ENCODE peak calls at places on chromosomes 11 and 22, in nine cellular contexts. One of them, this sample, is unnamed.

GRCh38 chr11:65491614-65492386 is 7.0 kb upstream of the MALAT1 start:
- ATAC-seq in right lobe of liver: peak; percentile 14
- ATAC-seq in HCT116: peak; percentile 64
- ATAC-seq in omental fat pad: peak; percentile 7
- ATAC-seq in GM12878: peak; percentile 6
- ATAC-seq in RWPE2: peak; percentile 7
- ATAC-seq in GM23338: peak; percentile 15
- ATAC-seq in left lung: peak; percentile 47
- ATAC-seq in activated CD8-positive, alpha-beta T cell treated with anti-CD3 and anti-CD28 coated beads, Interleukin-2, amount 10 ng/mL, durations not matched to agents 7 days and 5 days: no peak
- ATAC-seq in this sample: peak; percentile 60

GRCh38 chr11:77147668-77148321 is 19.7 kb downstream of the MYO7A start:
- ATAC-seq in HCT116: peak; percentile 26
- ATAC-seq in GM23338: peak; percentile 72
- ATAC-seq in RWPE2: peak; percentile 30
- ATAC-seq in GM12878: peak; percentile 44
- ATAC-seq in left lung: peak; percentile 73
- ATAC-seq in activated CD8-positive, alpha-beta T cell treated with anti-CD3 and anti-CD28 coated beads, Interleukin-2, amount 10 ng/mL, durations not matched to agents 7 days and 5 days: peak; percentile 56
- ATAC-seq in right lobe of liver: no peak
- ATAC-seq in omental fat pad: peak; percentile 37
- ATAC-seq in this sample: peak; percentile 6

GRCh38 chr11:102553835-102554282 is 23.3 kb upstream of the MMP7 start:
- ATAC-seq in left lung: peak; percentile 76
- ATAC-seq in activated CD8-positive, alpha-beta T cell treated with anti-CD3 and anti-CD28 coated beads, Interleukin-2, amount 10 ng/mL, durations not matched to agents 7 days and 5 days: no peak
- ATAC-seq in RWPE2: peak; percentile 63
- ATAC-seq in HCT116: no peak
- ATAC-seq in GM23338: no peak
- ATAC-seq in omental fat pad: no peak
- ATAC-seq in GM12878: peak; percentile 85
- ATAC-seq in right lobe of liver: no peak
- ATAC-seq in this sample: peak; percentile 93

GRCh38 chr11:101442936-101443521 is 140.8 kb downstream of the TRPC6 start:
- ATAC-seq in RWPE2: no peak
- ATAC-seq in activated CD8-positive, alpha-beta T cell treated with anti-CD3 and anti-CD28 coated beads, Interleukin-2, amount 10 ng/mL, durations not matched to agents 7 days and 5 days: no peak
- ATAC-seq in HCT116: no peak
- ATAC-seq in omental fat pad: no peak
- ATAC-seq in right lobe of liver: peak; percentile 54
- ATAC-seq in GM23338: no peak
- ATAC-seq in left lung: peak; percentile 72
- ATAC-seq in GM12878: no peak
- ATAC-seq in this sample: no peak

GRCh38 chr11:697028-697491 is 1.4 kb downstream of the TMEM80 start:
- ATAC-seq in GM23338: no peak
- ATAC-seq in activated CD8-positive, alpha-beta T cell treated with anti-CD3 and anti-CD28 coated beads, Interleukin-2, amount 10 ng/mL, durations not matched to agents 7 days and 5 days: no peak
- ATAC-seq in omental fat pad: no peak
- ATAC-seq in right lobe of liver: no peak
- ATAC-seq in GM12878: peak; percentile 0
- ATAC-seq in HCT116: no peak
- ATAC-seq in RWPE2: peak; percentile 14
- ATAC-seq in left lung: no peak
- ATAC-seq in this sample: no peak

GRCh38 chr22:41229730-41230398 is 10.9 kb downstream of the CHADL start:
- ATAC-seq in HCT116: no peak
- ATAC-seq in left lung: no peak
- ATAC-seq in omental fat pad: no peak
- ATAC-seq in right lobe of liver: no peak
- ATAC-seq in GM23338: no peak
- ATAC-seq in GM12878: no peak
- ATAC-seq in activated CD8-positive, alpha-beta T cell treated with anti-CD3 and anti-CD28 coated beads, Interleukin-2, amount 10 ng/mL, durations not matched to agents 7 days and 5 days: no peak
- ATAC-seq in RWPE2: no peak
- ATAC-seq in this sample: no peak

GRCh38 chr11:26953770-26954392 is 40.0 kb upstream of the FIBIN start:
- ATAC-seq in HCT116: no peak
- ATAC-seq in activated CD8-positive, alpha-beta T cell treated with anti-CD3 and anti-CD28 coated beads, Interleukin-2, amount 10 ng/mL, durations not matched to agents 7 days and 5 days: no peak
- ATAC-seq in omental fat pad: no peak
- ATAC-seq in GM12878: no peak
- ATAC-seq in RWPE2: no peak
- ATAC-seq in right lobe of liver: no peak
- ATAC-seq in GM23338: no peak
- ATAC-seq in left lung: no peak
- ATAC-seq in this sample: no peak

GRCh38 chr11:47443028-47443700 is 5.8 kb downstream of the RAPSN start:
- ATAC-seq in GM23338: peak; percentile 77
- ATAC-seq in GM12878: peak; percentile 74
- ATAC-seq in activated CD8-positive, alpha-beta T cell treated with anti-CD3 and anti-CD28 coated beads, Interleukin-2, amount 10 ng/mL, durations not matched to agents 7 days and 5 days: no peak
- ATAC-seq in right lobe of liver: no peak
- ATAC-seq in HCT116: peak; percentile 80
- ATAC-seq in RWPE2: peak; percentile 61
- ATAC-seq in omental fat pad: no peak
- ATAC-seq in left lung: no peak
- ATAC-seq in this sample: no peak

GRCh38 chr11:12813371-12814225 is 139.4 kb downstream of the TEAD1 start:
- ATAC-seq in GM23338: no peak
- ATAC-seq in left lung: peak; percentile 43
- ATAC-seq in HCT116: peak; percentile 72
- ATAC-seq in RWPE2: peak; percentile 57
- ATAC-seq in omental fat pad: peak; percentile 77
- ATAC-seq in activated CD8-positive, alpha-beta T cell treated with anti-CD3 and anti-CD28 coated beads, Interleukin-2, amount 10 ng/mL, durations not matched to agents 7 days and 5 days: no peak
- ATAC-seq in GM12878: no peak
- ATAC-seq in right lobe of liver: no peak
- ATAC-seq in this sample: peak; percentile 75

GRCh38 chr22:29078869-29079207 is 6.0 kb downstream of the KREMEN1 start:
- ATAC-seq in GM23338: no peak
- ATAC-seq in RWPE2: no peak
- ATAC-seq in HCT116: no peak
- ATAC-seq in right lobe of liver: no peak
- ATAC-seq in omental fat pad: no peak
- ATAC-seq in GM12878: no peak
- ATAC-seq in left lung: no peak
- ATAC-seq in activated CD8-positive, alpha-beta T cell treated with anti-CD3 and anti-CD28 coated beads, Interleukin-2, amount 10 ng/mL, durations not matched to agents 7 days and 5 days: no peak
- ATAC-seq in this sample: no peak

GRCh38 chr11:102546923-102547471 is 16.4 kb upstream of the MMP7 start:
- ATAC-seq in left lung: peak; percentile 35
- ATAC-seq in right lobe of liver: peak; percentile 30
- ATAC-seq in activated CD8-positive, alpha-beta T cell treated with anti-CD3 and anti-CD28 coated beads, Interleukin-2, amount 10 ng/mL, durations not matched to agents 7 days and 5 days: no peak
- ATAC-seq in RWPE2: no peak
- ATAC-seq in omental fat pad: no peak
- ATAC-seq in GM23338: no peak
- ATAC-seq in HCT116: no peak
- ATAC-seq in GM12878: peak; percentile 81
- ATAC-seq in this sample: peak; percentile 39

GRCh38 chr22:50286701-50287318 is 16.6 kb upstream of the MAPK11 start:
- ATAC-seq in right lobe of liver: no peak
- ATAC-seq in HCT116: no peak
- ATAC-seq in omental fat pad: no peak
- ATAC-seq in GM23338: no peak
- ATAC-seq in GM12878: no peak
- ATAC-seq in left lung: no peak
- ATAC-seq in activated CD8-positive, alpha-beta T cell treated with anti-CD3 and anti-CD28 coated beads, Interleukin-2, amount 10 ng/mL, durations not matched to agents 7 days and 5 days: no peak
- ATAC-seq in RWPE2: no peak
- ATAC-seq in this sample: no peak

GRCh38 chr11:8512547-8512946 is 81.5 kb downstream of the STK33 start:
- ATAC-seq in left lung: no peak
- ATAC-seq in RWPE2: no peak
- ATAC-seq in activated CD8-positive, alpha-beta T cell treated with anti-CD3 and anti-CD28 coated beads, Interleukin-2, amount 10 ng/mL, durations not matched to agents 7 days and 5 days: no peak
- ATAC-seq in HCT116: no peak
- ATAC-seq in omental fat pad: no peak
- ATAC-seq in GM12878: no peak
- ATAC-seq in right lobe of liver: no peak
- ATAC-seq in GM23338: no peak
- ATAC-seq in this sample: peak; percentile 62

GRCh38 chr22:20858615-20859416 is at the start of the genes PI4KA and SNAP29:
- ATAC-seq in right lobe of liver: peak; percentile 93
- ATAC-seq in omental fat pad: peak; percentile 97
- ATAC-seq in GM23338: peak; percentile 87
- ATAC-seq in GM12878: peak; percentile 95
- ATAC-seq in activated CD8-positive, alpha-beta T cell treated with anti-CD3 and anti-CD28 coated beads, Interleukin-2, amount 10 ng/mL, durations not matched to agents 7 days and 5 days: peak; percentile 94
- ATAC-seq in left lung: peak; percentile 97
- ATAC-seq in HCT116: peak; percentile 93
- ATAC-seq in RWPE2: peak; percentile 86
- ATAC-seq in this sample: peak; percentile 99

GRCh38 chr11:129273944-129274343 is 81.8 kb upstream of the ARHGAP32 start:
- ATAC-seq in left lung: no peak
- ATAC-seq in right lobe of liver: no peak
- ATAC-seq in activated CD8-positive, alpha-beta T cell treated with anti-CD3 and anti-CD28 coated beads, Interleukin-2, amount 10 ng/mL, durations not matched to agents 7 days and 5 days: no peak
- ATAC-seq in HCT116: no peak
- ATAC-seq in GM12878: peak; percentile 61
- ATAC-seq in GM23338: no peak
- ATAC-seq in RWPE2: no peak
- ATAC-seq in omental fat pad: no peak
- ATAC-seq in this sample: no peak

GRCh38 chr22:47618611-47619010 is 856.2 kb downstream of the TBC1D22A start:
- ATAC-seq in HCT116: no peak
- ATAC-seq in omental fat pad: no peak
- ATAC-seq in GM12878: no peak
- ATAC-seq in activated CD8-positive, alpha-beta T cell treated with anti-CD3 and anti-CD28 coated beads, Interleukin-2, amount 10 ng/mL, durations not matched to agents 7 days and 5 days: no peak
- ATAC-seq in RWPE2: no peak
- ATAC-seq in right lobe of liver: no peak
- ATAC-seq in GM23338: no peak
- ATAC-seq in left lung: no peak
- ATAC-seq in this sample: no peak

GRCh38 chr22:32793604-32794003 is 7.9 kb upstream of the TIMP3 start:
- ATAC-seq in activated CD8-positive, alpha-beta T cell treated with anti-CD3 and anti-CD28 coated beads, Interleukin-2, amount 10 ng/mL, durations not matched to agents 7 days and 5 days: no peak
- ATAC-seq in omental fat pad: no peak
- ATAC-seq in RWPE2: no peak
- ATAC-seq in right lobe of liver: no peak
- ATAC-seq in GM12878: no peak
- ATAC-seq in HCT116: no peak
- ATAC-seq in left lung: no peak
- ATAC-seq in GM23338: no peak
- ATAC-seq in this sample: no peak

GRCh38 chr11:67409781-67410368 is 5.6 kb upstream of the CARNS1 start:
- ATAC-seq in RWPE2: no peak
- ATAC-seq in right lobe of liver: peak; percentile 18
- ATAC-seq in GM12878: peak; percentile 21
- ATAC-seq in HCT116: peak; percentile 80
- ATAC-seq in GM23338: peak; percentile 90
- ATAC-seq in activated CD8-positive, alpha-beta T cell treated with anti-CD3 and anti-CD28 coated beads, Interleukin-2, amount 10 ng/mL, durations not matched to agents 7 days and 5 days: peak; percentile 1
- ATAC-seq in left lung: peak; percentile 63
- ATAC-seq in omental fat pad: no peak
- ATAC-seq in this sample: peak; percentile 4

GRCh38 chr11:75911459-75911858 is 96.4 kb downstream of the UVRAG start:
- ATAC-seq in RWPE2: no peak
- ATAC-seq in omental fat pad: no peak
- ATAC-seq in GM12878: no peak
- ATAC-seq in left lung: no peak
- ATAC-seq in HCT116: no peak
- ATAC-seq in activated CD8-positive, alpha-beta T cell treated with anti-CD3 and anti-CD28 coated beads, Interleukin-2, amount 10 ng/mL, durations not matched to agents 7 days and 5 days: no peak
- ATAC-seq in right lobe of liver: no peak
- ATAC-seq in GM23338: no peak
- ATAC-seq in this sample: no peak

GRCh38 chr11:125165111-125165663 is 636 bp downstream of the PKNOX2 start:
- ATAC-seq in left lung: peak; percentile 38
- ATAC-seq in RWPE2: peak; percentile 59
- ATAC-seq in GM12878: peak; percentile 33
- ATAC-seq in activated CD8-positive, alpha-beta T cell treated with anti-CD3 and anti-CD28 coated beads, Interleukin-2, amount 10 ng/mL, durations not matched to agents 7 days and 5 days: peak; percentile 29
- ATAC-seq in HCT116: no peak
- ATAC-seq in right lobe of liver: peak; percentile 53
- ATAC-seq in GM23338: peak; percentile 2
- ATAC-seq in omental fat pad: peak; percentile 39
- ATAC-seq in this sample: peak; percentile 42

GRCh38 chr11:12216542-12217422 is 106.4 kb downstream of the MICAL2 start:
- ATAC-seq in right lobe of liver: no peak
- ATAC-seq in GM23338: no peak
- ATAC-seq in left lung: no peak
- ATAC-seq in GM12878: no peak
- ATAC-seq in RWPE2: no peak
- ATAC-seq in omental fat pad: no peak
- ATAC-seq in HCT116: no peak
- ATAC-seq in activated CD8-positive, alpha-beta T cell treated with anti-CD3 and anti-CD28 coated beads, Interleukin-2, amount 10 ng/mL, durations not matched to agents 7 days and 5 days: no peak
- ATAC-seq in this sample: no peak

GRCh38 chr22:32852346-32853251 is 51.1 kb downstream of the TIMP3 start:
- ATAC-seq in omental fat pad: peak; percentile 22
- ATAC-seq in GM12878: no peak
- ATAC-seq in GM23338: no peak
- ATAC-seq in activated CD8-positive, alpha-beta T cell treated with anti-CD3 and anti-CD28 coated beads, Interleukin-2, amount 10 ng/mL, durations not matched to agents 7 days and 5 days: no peak
- ATAC-seq in RWPE2: no peak
- ATAC-seq in right lobe of liver: peak; percentile 45
- ATAC-seq in left lung: peak; percentile 16
- ATAC-seq in HCT116: no peak
- ATAC-seq in this sample: peak; percentile 14

GRCh38 chr11:130327716-130328115 is 13.0 kb upstream of the ZBTB44 start:
- ATAC-seq in omental fat pad: no peak
- ATAC-seq in RWPE2: no peak
- ATAC-seq in HCT116: no peak
- ATAC-seq in left lung: no peak
- ATAC-seq in right lobe of liver: no peak
- ATAC-seq in GM12878: no peak
- ATAC-seq in activated CD8-positive, alpha-beta T cell treated with anti-CD3 and anti-CD28 coated beads, Interleukin-2, amount 10 ng/mL, durations not matched to agents 7 days and 5 days: no peak
- ATAC-seq in GM23338: no peak
- ATAC-seq in this sample: no peak

GRCh38 chr11:61922539-61922938 is 5.2 kb upstream of the RAB3IL1 start:
- ATAC-seq in GM23338: no peak
- ATAC-seq in right lobe of liver: peak; percentile 53
- ATAC-seq in activated CD8-positive, alpha-beta T cell treated with anti-CD3 and anti-CD28 coated beads, Interleukin-2, amount 10 ng/mL, durations not matched to agents 7 days and 5 days: no peak
- ATAC-seq in left lung: peak; percentile 72
- ATAC-seq in GM12878: no peak
- ATAC-seq in omental fat pad: peak; percentile 72
- ATAC-seq in HCT116: no peak
- ATAC-seq in RWPE2: no peak
- ATAC-seq in this sample: no peak

GRCh38 chr11:35042906-35043305 is 96.1 kb upstream of the CD44 start:
- ATAC-seq in HCT116: no peak
- ATAC-seq in left lung: peak; percentile 9
- ATAC-seq in GM12878: no peak
- ATAC-seq in omental fat pad: no peak
- ATAC-seq in right lobe of liver: no peak
- ATAC-seq in RWPE2: no peak
- ATAC-seq in activated CD8-positive, alpha-beta T cell treated with anti-CD3 and anti-CD28 coated beads, Interleukin-2, amount 10 ng/mL, durations not matched to agents 7 days and 5 days: no peak
- ATAC-seq in GM23338: no peak
- ATAC-seq in this sample: no peak

GRCh38 chr11:69949327-69949726 is 128.8 kb upstream of the ANO1 start:
- ATAC-seq in right lobe of liver: peak; percentile 48
- ATAC-seq in GM23338: peak; percentile 50
- ATAC-seq in omental fat pad: no peak
- ATAC-seq in RWPE2: peak; percentile 86
- ATAC-seq in GM12878: no peak
- ATAC-seq in activated CD8-positive, alpha-beta T cell treated with anti-CD3 and anti-CD28 coated beads, Interleukin-2, amount 10 ng/mL, durations not matched to agents 7 days and 5 days: no peak
- ATAC-seq in HCT116: peak; percentile 75
- ATAC-seq in left lung: peak; percentile 59
- ATAC-seq in this sample: peak; percentile 86

GRCh38 chr11:34633990-34634725 is 13.3 kb downstream of the EHF start:
- ATAC-seq in HCT116: peak; percentile 49
- ATAC-seq in RWPE2: peak; percentile 62
- ATAC-seq in omental fat pad: no peak
- ATAC-seq in right lobe of liver: peak; percentile 50
- ATAC-seq in left lung: peak; percentile 6
- ATAC-seq in GM12878: peak; percentile 93
- ATAC-seq in activated CD8-positive, alpha-beta T cell treated with anti-CD3 and anti-CD28 coated beads, Interleukin-2, amount 10 ng/mL, durations not matched to agents 7 days and 5 days: peak; percentile 75
- ATAC-seq in GM23338: peak; percentile 56
- ATAC-seq in this sample: peak; percentile 37

GRCh38 chr11:131957891-131958290 is 587.5 kb downstream of the NTM start:
- ATAC-seq in right lobe of liver: no peak
- ATAC-seq in RWPE2: no peak
- ATAC-seq in activated CD8-positive, alpha-beta T cell treated with anti-CD3 and anti-CD28 coated beads, Interleukin-2, amount 10 ng/mL, durations not matched to agents 7 days and 5 days: no peak
- ATAC-seq in GM23338: no peak
- ATAC-seq in left lung: no peak
- ATAC-seq in GM12878: no peak
- ATAC-seq in HCT116: no peak
- ATAC-seq in omental fat pad: no peak
- ATAC-seq in this sample: no peak

GRCh38 chr11:79054636-79055035 is 386.2 kb downstream of the TENM4 start:
- ATAC-seq in RWPE2: peak; percentile 17
- ATAC-seq in HCT116: peak; percentile 50
- ATAC-seq in omental fat pad: no peak
- ATAC-seq in GM12878: no peak
- ATAC-seq in GM23338: no peak
- ATAC-seq in left lung: no peak
- ATAC-seq in activated CD8-positive, alpha-beta T cell treated with anti-CD3 and anti-CD28 coated beads, Interleukin-2, amount 10 ng/mL, durations not matched to agents 7 days and 5 days: no peak
- ATAC-seq in right lobe of liver: no peak
- ATAC-seq in this sample: peak; percentile 70

GRCh38 chr11:57230797-57231538 is 6.1 kb downstream of the APLNR start:
- ATAC-seq in left lung: no peak
- ATAC-seq in GM12878: no peak
- ATAC-seq in right lobe of liver: no peak
- ATAC-seq in omental fat pad: no peak
- ATAC-seq in activated CD8-positive, alpha-beta T cell treated with anti-CD3 and anti-CD28 coated beads, Interleukin-2, amount 10 ng/mL, durations not matched to agents 7 days and 5 days: no peak
- ATAC-seq in HCT116: no peak
- ATAC-seq in GM23338: peak; percentile 96
- ATAC-seq in RWPE2: no peak
- ATAC-seq in this sample: no peak

GRCh38 chr11:78310500-78310909 is 107.1 kb downstream of the GAB2 start:
- ATAC-seq in RWPE2: no peak
- ATAC-seq in activated CD8-positive, alpha-beta T cell treated with anti-CD3 and anti-CD28 coated beads, Interleukin-2, amount 10 ng/mL, durations not matched to agents 7 days and 5 days: no peak
- ATAC-seq in GM23338: no peak
- ATAC-seq in left lung: peak; percentile 19
- ATAC-seq in HCT116: no peak
- ATAC-seq in omental fat pad: no peak
- ATAC-seq in GM12878: peak; percentile 91
- ATAC-seq in right lobe of liver: peak; percentile 62
- ATAC-seq in this sample: no peak